ENCODE peak calls at places on chromosomes 3 and 15, in nine cellular contexts. N is ACHN, D is Peyer's patch, G is omental fat pad, K is HTR-8/SVneo, O is GM13977, I is foreskin fibroblast, Q is KG1, L is cardiac fibroblast. J is an unnamed sample.

GRCh38 chr3:60246361-60246760 is 1004.9 kb downstream of the FHIT start:
- DNase-seq in N (no peak), D (no peak), G (no peak), K (no peak), O (no peak), I (no peak), Q (no peak), L (no peak), J (no peak)

GRCh38 chr3:126654571-126655393 is at the start of gene TXNRD3:
- DNase-seq in N (peak; percentile 74), D (peak; percentile 86), G (peak; percentile 58), K (peak; percentile 83), O (peak; percentile 62), I (peak; percentile 88), Q (peak; percentile 31), L (peak; percentile 63), J (no peak)

GRCh38 chr3:128814514-128815317 is 64.7 kb upstream of the ACAD9 start:
- DNase-seq in N (no peak), D (no peak), G (no peak), K (no peak), O (no peak), I (no peak), Q (no peak), L (no peak), J (no peak)

GRCh38 chr3:130760922-130761321 is 14.3 kb upstream of the PIK3R4 start:
- DNase-seq in N (no peak), D (no peak), G (no peak), K (no peak), O (no peak), I (peak; percentile 48), Q (no peak), L (no peak), J (no peak)

GRCh38 chr3:112046599-112046998 is 12.1 kb downstream of the TMPRSS7 start:
- DNase-seq in N (no peak), D (no peak), G (no peak), K (no peak), O (no peak), I (peak; percentile 50), Q (no peak), L (peak; percentile 19), J (no peak)

GRCh38 chr15:75089781-75090734 is 66.7 kb downstream of the PPCDC start:
- DNase-seq in N (no peak), D (no peak), G (no peak), K (no peak), O (no peak), I (no peak), Q (no peak), L (peak; percentile 95), J (no peak)

GRCh38 chr3:66153961-66154923 is 66.6 kb upstream of the SLC25A26 start:
- DNase-seq in N (peak; percentile 45), D (no peak), G (no peak), K (no peak), O (no peak), I (peak; percentile 70), Q (no peak), L (peak; percentile 27), J (no peak)

GRCh38 chr3:113002676-113003075 is 11.9 kb downstream of the GTPBP8 start:
- DNase-seq in N (no peak), D (peak; percentile 51), G (no peak), K (no peak), O (no peak), I (no peak), Q (no peak), L (no peak), J (no peak)

GRCh38 chr3:39960515-39961403 is 151.3 kb downstream of the MYRIP start:
- DNase-seq in N (no peak), D (no peak), G (no peak), K (no peak), O (no peak), I (peak; percentile 55), Q (no peak), L (peak; percentile 9), J (no peak)

GRCh38 chr3:161863775-161864174 is 367.2 kb downstream of the OTOL1 start:
- DNase-seq in N (no peak), D (no peak), G (no peak), K (no peak), O (no peak), I (no peak), Q (no peak), L (no peak), J (no peak)

GRCh38 chr3:140244893-140245292 is 309.9 kb downstream of the CLSTN2 start:
- DNase-seq in N (peak; percentile 15), D (no peak), G (no peak), K (no peak), O (no peak), I (no peak), Q (no peak), L (peak; percentile 5), J (no peak)

GRCh38 chr3:149332781-149333517 is 487 bp downstream of the TM4SF18 start:
- DNase-seq in N (no peak), D (no peak), G (no peak), K (no peak), O (no peak), I (peak; percentile 43), Q (no peak), L (no peak), J (no peak)

GRCh38 chr15:38687340-38687739 is 122.7 kb upstream of the RASGRP1 start:
- DNase-seq in N (no peak), D (no peak), G (no peak), K (no peak), O (no peak), I (peak; percentile 64), Q (no peak), L (peak; percentile 20), J (no peak)

GRCh38 chr15:49675051-49675450 is 54.2 kb downstream of the DTWD1 start:
- DNase-seq in N (no peak), D (no peak), G (no peak), K (peak; percentile 3), O (no peak), I (peak; percentile 87), Q (no peak), L (peak; percentile 95), J (no peak)

GRCh38 chr3:14455571-14456317 is 53.3 kb downstream of the SLC6A6 start:
- DNase-seq in N (no peak), D (no peak), G (no peak), K (no peak), O (no peak), I (no peak), Q (no peak), L (no peak), J (no peak)

GRCh38 chr3:17032407-17033034 is 147.8 kb downstream of the PLCL2 start:
- DNase-seq in N (peak; percentile 39), D (no peak), G (no peak), K (peak; percentile 12), O (no peak), I (peak; percentile 65), Q (no peak), L (peak; percentile 69), J (no peak)

GRCh38 chr3:50222169-50222528 is 13.9 kb upstream of the GNAI2 start:
- DNase-seq in N (no peak), D (no peak), G (no peak), K (no peak), O (no peak), I (no peak), Q (no peak), L (no peak), J (no peak)

GRCh38 chr3:160928183-160928718 is 172.2 kb downstream of the PPM1L start:
- DNase-seq in N (no peak), D (no peak), G (no peak), K (no peak), O (no peak), I (peak; percentile 3), Q (no peak), L (no peak), J (peak; percentile 43)

GRCh38 chr3:125349055-125349454 is 26.1 kb downstream of the ZNF148 start:
- DNase-seq in N (no peak), D (no peak), G (no peak), K (no peak), O (no peak), I (no peak), Q (no peak), L (no peak), J (no peak)

GRCh38 chr15:63061971-63062370 is 19.4 kb downstream of the TPM1 start:
- DNase-seq in N (no peak), D (no peak), G (no peak), K (no peak), O (no peak), I (no peak), Q (no peak), L (peak; percentile 11), J (no peak)

GRCh38 chr3:114299421-114299820 is 5.6 kb downstream of the TIGIT start:
- DNase-seq in N (peak; percentile 46), D (no peak), G (no peak), K (peak; percentile 25), O (no peak), I (peak; percentile 43), Q (no peak), L (peak; percentile 39), J (peak; percentile 86)

GRCh38 chr15:48437178-48437577 is 105.9 kb downstream of the DUT start:
- DNase-seq in N (no peak), D (no peak), G (no peak), K (no peak), O (no peak), I (peak; percentile 66), Q (no peak), L (peak; percentile 69), J (no peak)

GRCh38 chr15:70479056-70479455 is 284.3 kb downstream of the UACA start:
- DNase-seq in N (no peak), D (no peak), G (no peak), K (no peak), O (no peak), I (no peak), Q (no peak), L (no peak), J (no peak)

GRCh38 chr15:39287322-39288195 is 293.3 kb upstream of the THBS1 start:
- DNase-seq in N (no peak), D (no peak), G (no peak), K (no peak), O (no peak), I (peak; percentile 73), Q (no peak), L (peak; percentile 65), J (no peak)

GRCh38 chr3:126750760-126751129 is 46.7 kb downstream of the CHCHD6 start:
- DNase-seq in N (no peak), D (no peak), G (no peak), K (no peak), O (no peak), I (no peak), Q (no peak), L (no peak), J (no peak)

GRCh38 chr3:56005196-56005805 is 463.0 kb downstream of the ERC2 start:
- DNase-seq in N (peak; percentile 11), D (no peak), G (no peak), K (no peak), O (no peak), I (no peak), Q (no peak), L (peak; percentile 8), J (peak; percentile 7)

GRCh38 chr3:171347017-171347979 is 112.9 kb downstream of the TNIK start:
- DNase-seq in N (no peak), D (no peak), G (no peak), K (no peak), O (peak; percentile 29), I (peak; percentile 62), Q (peak; percentile 20), L (peak; percentile 79), J (peak; percentile 58)